ENCODE peak calls at places on chromosomes 7 and 10, in five cellular contexts. T, I, W, H and B are unnamed samples.

GRCh38 chr7:30315589-30315988 is 31.2 kb downstream of the ZNRF2 start:
- DNase-seq in W (no peak), H (no peak), I (no peak), T (no peak), B (no peak)

GRCh38 chr7:124856299-124856888 is 73.2 kb downstream of the POT1 start:
- DNase-seq in W (no peak), T (peak), H (no peak), I (peak), B (peak)

GRCh38 chr10:51176976-51177690 is 102.8 kb downstream of the PRKG1 start:
- DNase-seq in T (no peak), H (no peak), W (no peak), I (no peak), B (no peak)

GRCh38 chr7:141754939-141755338 is 9.0 kb upstream of the TAS2R3 start:
- DNase-seq in H (no peak), I (no peak), T (no peak), W (no peak), B (no peak)

GRCh38 chr7:114405427-114405826 is 9.2 kb upstream of the FOXP2 start:
- DNase-seq in I (no peak), H (no peak), T (no peak), W (no peak), B (no peak)

GRCh38 chr7:26944486-26944885 is 80.1 kb upstream of the SKAP2 start:
- DNase-seq in I (no peak), T (no peak), W (no peak), H (no peak), B (no peak)

GRCh38 chr7:28579571-28579970 is 167.3 kb downstream of the CREB5 start:
- DNase-seq in H (no peak), I (no peak), W (no peak), T (no peak), B (no peak)

GRCh38 chr10:32954545-32955298 is 3.3 kb downstream of the ITGB1 start:
- DNase-seq in H (no peak), T (no peak), I (no peak), W (no peak), B (no peak)

GRCh38 chr10:114313139-114313538 is 74.1 kb downstream of the VWA2 start:
- DNase-seq in I (no peak), W (no peak), T (no peak), H (no peak), B (no peak)

GRCh38 chr7:64541438-64542359 is 21.2 kb downstream of the ZNF680 start:
- DNase-seq in T (peak), H (no peak), I (no peak), W (no peak), B (no peak)

GRCh38 chr7:11458736-11459483 is 373.1 kb downstream of the THSD7A start:
- DNase-seq in T (no peak), W (no peak), I (no peak), H (no peak), B (no peak)

GRCh38 chr10:43939939-43940810 is 291.5 kb upstream of the ZNF32 start:
- DNase-seq in W (no peak), I (no peak), H (no peak), T (no peak), B (no peak)

GRCh38 chr10:98138031-98138430 is 3.6 kb downstream of the R3HCC1L start:
- DNase-seq in W (no peak), H (no peak), T (no peak), I (no peak), B (no peak)

GRCh38 chr10:133061296-133062038 is 26.3 kb upstream of the ADGRA1 start:
- DNase-seq in I (no peak), W (no peak), T (no peak), H (no peak), B (no peak)

GRCh38 chr10:97176226-97176625 is 9.5 kb downstream of the SLIT1 start:
- DNase-seq in W (no peak), T (no peak), I (no peak), H (no peak), B (no peak)

GRCh38 chr10:50421026-50421719 is 169.9 kb upstream of the ASAH2 start:
- DNase-seq in I (no peak), T (peak), W (no peak), H (peak), B (peak)

GRCh38 chr10:93190377-93190776 is 116.7 kb downstream of the CYP26A1 start:
- DNase-seq in H (no peak), W (no peak), I (no peak), T (no peak), B (no peak)

GRCh38 chr10:123287594-123288247 is 133.5 kb downstream of the BUB3 start:
- DNase-seq in H (peak), W (no peak), T (no peak), I (no peak), B (no peak)

GRCh38 chr7:141663081-141663510 is 38.9 kb downstream of the DENND11 start:
- DNase-seq in H (no peak), I (no peak), W (no peak), T (no peak), B (no peak)

GRCh38 chr7:22043367-22043766 is 97.7 kb upstream of the CDCA7L start:
- DNase-seq in W (no peak), T (no peak), H (no peak), I (no peak), B (no peak)

GRCh38 chr7:19561121-19561805 is 147.6 kb downstream of the POLR1F start:
- DNase-seq in T (no peak), H (no peak), I (no peak), W (no peak), B (no peak)

GRCh38 chr7:45198986-45199385 is 41.4 kb downstream of the RAMP3 start:
- DNase-seq in H (no peak), T (no peak), I (no peak), W (no peak), B (no peak)

GRCh38 chr7:102983602-102984001 is 70.8 kb downstream of the LRRC17 start:
- DNase-seq in W (no peak), T (no peak), I (no peak), H (no peak), B (no peak)